ENCODE peak calls at places on chromosomes 13 and 19, in ten cellular contexts. One of them, this sample, is unnamed. For H3K36me3, the result is how much of the 10 kb centered on the place peaks cover.

GRCh38 chr19:33484226-33484774 is 37.3 kb downstream of the PEPD start:
- DNase-seq in body of pancreas: no peak
- DNase-seq in lung: no peak
- DNase-seq in tibial nerve: no peak
- DNase-seq in CD8-positive, alpha-beta T cell: no peak
- DNase-seq in adrenal gland: no peak
- DNase-seq in cardiac muscle cell: no peak
- DNase-seq in ascending aorta: no peak
- DNase-seq in uterus: no peak
- DNase-seq in heart right ventricle: no peak
- DNase-seq in this sample: no peak

GRCh38 chr19:48969276-48970138 is 4.4 kb downstream of the FTL start:
- DNase-seq in heart right ventricle: no peak
- DNase-seq in tibial nerve: no peak
- DNase-seq in cardiac muscle cell: no peak
- DNase-seq in ascending aorta: no peak
- DNase-seq in lung: no peak
- DNase-seq in adrenal gland: no peak
- DNase-seq in CD8-positive, alpha-beta T cell: no peak
- DNase-seq in body of pancreas: no peak
- DNase-seq in uterus: no peak
- DNase-seq in this sample: no peak

GRCh38 chr13:21579754-21580316 is 24.1 kb downstream of the MICU2 start:
- DNase-seq in tibial nerve: no peak
- DNase-seq in adrenal gland: no peak
- DNase-seq in CD8-positive, alpha-beta T cell: no peak
- DNase-seq in uterus: no peak
- DNase-seq in lung: no peak
- DNase-seq in cardiac muscle cell: no peak
- DNase-seq in ascending aorta: no peak
- DNase-seq in heart right ventricle: no peak
- DNase-seq in body of pancreas: no peak
- DNase-seq in this sample: no peak

GRCh38 chr13:73416093-73416492 is 357.3 kb downstream of the KLF5 start:
- DNase-seq in adrenal gland: no peak
- DNase-seq in uterus: no peak
- DNase-seq in heart right ventricle: no peak
- DNase-seq in lung: no peak
- DNase-seq in cardiac muscle cell: no peak
- DNase-seq in body of pancreas: no peak
- DNase-seq in ascending aorta: no peak
- DNase-seq in tibial nerve: no peak
- DNase-seq in CD8-positive, alpha-beta T cell: no peak
- DNase-seq in this sample: no peak

GRCh38 chr13:30744056-30744684 is 8.8 kb downstream of the ALOX5AP start:
- DNase-seq in adrenal gland: peak
- DNase-seq in tibial nerve: no peak
- DNase-seq in body of pancreas: no peak
- DNase-seq in uterus: no peak
- DNase-seq in CD8-positive, alpha-beta T cell: peak
- DNase-seq in heart right ventricle: no peak
- DNase-seq in ascending aorta: peak
- DNase-seq in cardiac muscle cell: no peak
- DNase-seq in lung: peak
- DNase-seq in this sample: no peak

GRCh38 chr13:46804391-46804815 is 7.4 kb upstream of the ESD start:
- DNase-seq in tibial nerve: no peak
- DNase-seq in adrenal gland: no peak
- DNase-seq in uterus: no peak
- DNase-seq in lung: no peak
- DNase-seq in body of pancreas: no peak
- DNase-seq in heart right ventricle: no peak
- DNase-seq in cardiac muscle cell: peak
- DNase-seq in ascending aorta: no peak
- DNase-seq in CD8-positive, alpha-beta T cell: no peak
- DNase-seq in this sample: peak

GRCh38 chr13:93966267-93966936 is 513.1 kb downstream of the DCT start:
- DNase-seq in uterus: no peak
- DNase-seq in CD8-positive, alpha-beta T cell: no peak
- DNase-seq in adrenal gland: no peak
- DNase-seq in ascending aorta: no peak
- DNase-seq in lung: no peak
- DNase-seq in cardiac muscle cell: no peak
- DNase-seq in heart right ventricle: no peak
- DNase-seq in tibial nerve: no peak
- DNase-seq in body of pancreas: no peak
- DNase-seq in this sample: no peak

GRCh38 chr13:109647046-109647445 is 139.3 kb downstream of the IRS2 start:
- DNase-seq in cardiac muscle cell: peak
- DNase-seq in CD8-positive, alpha-beta T cell: no peak
- DNase-seq in tibial nerve: no peak
- DNase-seq in adrenal gland: no peak
- DNase-seq in ascending aorta: no peak
- DNase-seq in lung: no peak
- DNase-seq in uterus: no peak
- DNase-seq in heart right ventricle: no peak
- DNase-seq in body of pancreas: no peak
- DNase-seq in this sample: no peak

GRCh38 chr19:35157431-35157830 is 2.9 kb downstream of the FXYD5 start:
- DNase-seq in CD8-positive, alpha-beta T cell: no peak
- DNase-seq in uterus: no peak
- DNase-seq in heart right ventricle: no peak
- DNase-seq in lung: no peak
- DNase-seq in adrenal gland: no peak
- DNase-seq in tibial nerve: no peak
- DNase-seq in cardiac muscle cell: no peak
- DNase-seq in body of pancreas: no peak
- DNase-seq in ascending aorta: no peak
- DNase-seq in this sample: no peak

GRCh38 chr19:16330368-16330801 is 5.8 kb downstream of the KLF2 start:
- DNase-seq in lung: peak
- DNase-seq in ascending aorta: peak
- DNase-seq in adrenal gland: peak
- DNase-seq in tibial nerve: no peak
- DNase-seq in body of pancreas: peak
- DNase-seq in cardiac muscle cell: peak
- DNase-seq in heart right ventricle: peak
- DNase-seq in uterus: peak
- DNase-seq in CD8-positive, alpha-beta T cell: peak
- DNase-seq in this sample: no peak

GRCh38 chr13:105735269-105735668 is 800.2 kb downstream of the EFNB2 start:
- DNase-seq in CD8-positive, alpha-beta T cell: no peak
- DNase-seq in ascending aorta: no peak
- DNase-seq in heart right ventricle: no peak
- DNase-seq in lung: no peak
- DNase-seq in cardiac muscle cell: no peak
- DNase-seq in adrenal gland: no peak
- DNase-seq in body of pancreas: no peak
- DNase-seq in tibial nerve: no peak
- DNase-seq in uterus: no peak
- DNase-seq in this sample: no peak

GRCh38 chr13:105737688-105738087 is 797.8 kb downstream of the EFNB2 start:
- DNase-seq in heart right ventricle: no peak
- DNase-seq in lung: no peak
- DNase-seq in uterus: no peak
- DNase-seq in CD8-positive, alpha-beta T cell: no peak
- DNase-seq in ascending aorta: no peak
- DNase-seq in adrenal gland: no peak
- DNase-seq in cardiac muscle cell: no peak
- DNase-seq in body of pancreas: no peak
- DNase-seq in tibial nerve: no peak
- DNase-seq in this sample: no peak

GRCh38 chr13:105732946-105733529 is 802.4 kb downstream of the EFNB2 start:
- DNase-seq in lung: no peak
- DNase-seq in ascending aorta: no peak
- DNase-seq in cardiac muscle cell: no peak
- DNase-seq in heart right ventricle: no peak
- DNase-seq in uterus: no peak
- DNase-seq in body of pancreas: no peak
- DNase-seq in CD8-positive, alpha-beta T cell: no peak
- DNase-seq in adrenal gland: no peak
- DNase-seq in tibial nerve: no peak
- DNase-seq in this sample: no peak
- TF ChIP-seq CTCF in lung: no peak
- TF ChIP-seq CTCF in ascending aorta: no peak
- TF ChIP-seq CTCF in cardiac muscle cell: no peak
- TF ChIP-seq CTCF in heart right ventricle: no peak
- TF ChIP-seq CTCF in uterus: no peak
- TF ChIP-seq CTCF in body of pancreas: no peak
- TF ChIP-seq CTCF in CD8-positive, alpha-beta T cell: no peak
- TF ChIP-seq CTCF in adrenal gland: no peak
- TF ChIP-seq CTCF in tibial nerve: no peak
- TF ChIP-seq CTCF in this sample: no peak

GRCh38 chr19:44151491-44151890 is 10.1 kb downstream of the ZNF234 start:
- DNase-seq in tibial nerve: no peak
- DNase-seq in body of pancreas: no peak
- DNase-seq in heart right ventricle: no peak
- DNase-seq in adrenal gland: no peak
- DNase-seq in CD8-positive, alpha-beta T cell: no peak
- DNase-seq in lung: no peak
- DNase-seq in cardiac muscle cell: no peak
- DNase-seq in uterus: no peak
- DNase-seq in ascending aorta: no peak
- DNase-seq in this sample: no peak
- H3K36me3 ChIP-seq in tibial nerve: under half
- H3K36me3 ChIP-seq in body of pancreas: under half
- H3K36me3 ChIP-seq in heart right ventricle: half or more
- H3K36me3 ChIP-seq in adrenal gland: half or more
- H3K36me3 ChIP-seq in CD8-positive, alpha-beta T cell: under half
- H3K36me3 ChIP-seq in lung: half or more
- H3K36me3 ChIP-seq in cardiac muscle cell: half or more
- H3K36me3 ChIP-seq in uterus: under half
- H3K36me3 ChIP-seq in ascending aorta: half or more
- H3K36me3 ChIP-seq in this sample: under half

DNA sequence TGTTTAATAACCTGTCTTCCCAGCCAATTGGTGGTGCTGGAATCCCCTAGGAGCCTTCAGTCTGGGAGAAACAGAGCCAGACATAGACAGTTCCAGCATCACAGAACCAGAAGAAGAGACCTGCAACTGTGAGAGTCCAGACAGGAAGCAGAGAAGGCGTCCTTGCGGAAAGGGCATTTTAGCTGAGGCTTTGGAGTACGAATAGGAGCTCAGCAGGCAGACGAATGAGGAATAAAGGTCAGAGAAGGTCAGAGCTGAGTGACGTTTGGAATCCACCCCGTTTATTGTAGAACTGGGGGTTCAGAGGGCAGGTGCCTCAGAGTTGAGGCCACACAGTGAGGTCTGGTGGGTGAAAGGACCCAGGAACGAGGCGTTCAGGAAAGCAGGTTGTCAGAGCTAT is 5.2 kb downstream of the ARRDC2 start:
- DNase-seq in CD8-positive, alpha-beta T cell: no peak
- DNase-seq in body of pancreas: no peak
- DNase-seq in cardiac muscle cell: no peak
- DNase-seq in uterus: no peak
- DNase-seq in tibial nerve: no peak
- DNase-seq in ascending aorta: no peak
- DNase-seq in adrenal gland: no peak
- DNase-seq in heart right ventricle: no peak
- DNase-seq in lung: no peak
- DNase-seq in this sample: no peak
- H3K4me3 ChIP-seq in CD8-positive, alpha-beta T cell: no peak
- H3K4me3 ChIP-seq in body of pancreas: no peak
- H3K4me3 ChIP-seq in cardiac muscle cell: no peak
- H3K4me3 ChIP-seq in uterus: no peak
- H3K4me3 ChIP-seq in tibial nerve: no peak
- H3K4me3 ChIP-seq in ascending aorta: no peak
- H3K4me3 ChIP-seq in adrenal gland: no peak
- H3K4me3 ChIP-seq in heart right ventricle: no peak
- H3K4me3 ChIP-seq in lung: no peak
- H3K4me3 ChIP-seq in this sample: no peak

GRCh38 chr19:18283338-18283737 is 1.9 kb upstream of the JUND start:
- DNase-seq in tibial nerve: no peak
- DNase-seq in uterus: no peak
- DNase-seq in lung: no peak
- DNase-seq in cardiac muscle cell: no peak
- DNase-seq in ascending aorta: no peak
- DNase-seq in adrenal gland: no peak
- DNase-seq in CD8-positive, alpha-beta T cell: no peak
- DNase-seq in body of pancreas: no peak
- DNase-seq in heart right ventricle: no peak
- DNase-seq in this sample: no peak

GRCh38 chr19:18281082-18282020 is at the start of gene JUND:
- DNase-seq in cardiac muscle cell: peak
- DNase-seq in adrenal gland: peak
- DNase-seq in uterus: peak
- DNase-seq in tibial nerve: peak
- DNase-seq in body of pancreas: peak
- DNase-seq in ascending aorta: peak
- DNase-seq in lung: peak
- DNase-seq in CD8-positive, alpha-beta T cell: peak
- DNase-seq in heart right ventricle: peak
- DNase-seq in this sample: peak

GRCh38 chr19:18282788-18283141 is 1.3 kb upstream of the JUND start:
- DNase-seq in CD8-positive, alpha-beta T cell: no peak
- DNase-seq in lung: no peak
- DNase-seq in adrenal gland: peak
- DNase-seq in tibial nerve: no peak
- DNase-seq in body of pancreas: no peak
- DNase-seq in heart right ventricle: no peak
- DNase-seq in uterus: no peak
- DNase-seq in ascending aorta: no peak
- DNase-seq in cardiac muscle cell: no peak
- DNase-seq in this sample: no peak

GRCh38 chr19:18280247-18281081 is 958 bp downstream of the JUND start:
- DNase-seq in ascending aorta: peak
- DNase-seq in heart right ventricle: peak
- DNase-seq in adrenal gland: peak
- DNase-seq in cardiac muscle cell: peak
- DNase-seq in body of pancreas: peak
- DNase-seq in uterus: peak
- DNase-seq in CD8-positive, alpha-beta T cell: peak
- DNase-seq in tibial nerve: peak
- DNase-seq in lung: peak
- DNase-seq in this sample: no peak

DNA sequence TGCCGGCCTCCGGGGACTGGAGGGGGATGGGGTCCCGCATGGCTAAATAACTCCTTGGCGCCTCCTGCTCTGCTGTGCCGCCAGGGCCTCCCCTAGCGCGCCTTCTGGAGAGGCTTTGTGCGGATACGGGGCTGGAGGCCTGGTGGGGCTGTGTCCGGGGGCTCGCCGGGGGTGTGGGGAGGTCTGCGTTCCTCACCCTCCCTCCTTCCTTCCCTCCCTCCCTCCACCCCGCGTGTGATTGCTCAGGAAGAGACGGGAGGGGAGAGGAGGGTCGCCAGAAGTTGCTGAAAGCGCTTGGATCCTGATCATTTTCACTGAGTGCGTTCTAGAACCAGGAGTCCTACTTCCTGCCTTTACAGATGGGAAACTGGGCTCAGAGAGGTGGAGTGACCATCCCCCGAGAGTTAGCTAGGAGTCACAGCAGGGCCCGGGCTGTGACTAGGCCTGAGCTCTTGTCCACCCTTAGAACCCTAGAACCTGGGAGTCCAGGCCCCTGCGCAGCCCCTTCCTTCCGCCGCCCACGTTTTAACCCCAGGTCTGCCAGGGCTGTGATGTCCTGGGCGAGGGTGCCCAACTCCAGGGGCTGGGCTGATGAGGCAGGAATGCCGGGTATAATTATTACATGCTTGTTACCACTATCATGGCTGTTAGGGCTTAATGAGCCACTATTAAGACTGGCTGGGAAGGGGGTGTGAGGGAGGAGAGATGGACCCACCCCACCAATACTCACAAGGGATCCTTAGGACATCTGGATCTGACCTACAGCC is 782 bp upstream of the JUND start:
- DNase-seq in adrenal gland: no peak
- DNase-seq in body of pancreas: no peak
- DNase-seq in cardiac muscle cell: no peak
- DNase-seq in lung: no peak
- DNase-seq in heart right ventricle: no peak
- DNase-seq in uterus: no peak
- DNase-seq in tibial nerve: no peak
- DNase-seq in CD8-positive, alpha-beta T cell: no peak
- DNase-seq in ascending aorta: no peak
- DNase-seq in this sample: no peak
- TF ChIP-seq CTCF in adrenal gland: no peak
- TF ChIP-seq CTCF in body of pancreas: peak
- TF ChIP-seq CTCF in cardiac muscle cell: peak
- TF ChIP-seq CTCF in lung: no peak
- TF ChIP-seq CTCF in heart right ventricle: no peak
- TF ChIP-seq CTCF in uterus: no peak
- TF ChIP-seq CTCF in tibial nerve: no peak
- TF ChIP-seq CTCF in CD8-positive, alpha-beta T cell: no peak
- TF ChIP-seq CTCF in ascending aorta: peak
- TF ChIP-seq CTCF in this sample: peak